ENCODE peak calls at places on chromosomes 1 and 21, in ten cellular contexts. O is IMR-90, D is GM10248, R is B cell, K is breast epithelium, L is heart right ventricle, Q is pancreas, P is endothelial cell of umbilical vein, Y is bronchial epithelial cell, N is HFF-Myc. G is an unnamed sample.

GRCh38 chr1:24435782-24436365 is 20.3 kb downstream of the NIPAL3 start:
- DNase-seq in R (no peak), Y (no peak), N (no peak), O (no peak), K (no peak), D (no peak), L (no peak), P (no peak), Q (no peak), G (no peak)

GRCh38 chr1:112506731-112507130 is 2.0 kb upstream of the WNT2B start:
- DNase-seq in N (no peak), L (no peak), K (no peak), Y (no peak), R (no peak), Q (no peak), O (no peak), D (no peak), P (no peak), G (no peak)

GRCh38 chr1:234927968-234928635 is 200.5 kb downstream of the TOMM20 start:
- DNase-seq in K (no peak), O (no peak), N (no peak), R (no peak), Q (peak), P (no peak), Y (no peak), L (no peak), D (no peak), G (no peak)

GRCh38 chr1:16904560-16905111 is 8.9 kb downstream of the RNU1-2 start:
- DNase-seq in Y (peak), P (peak), L (peak), K (peak), O (peak), R (peak), Q (peak), N (peak), D (peak), G (peak)

GRCh38 chr1:183147735-183148134 is 38.3 kb upstream of the LAMC2 start:
- DNase-seq in Q (no peak), P (no peak), L (no peak), K (no peak), D (no peak), R (no peak), N (no peak), Y (no peak), O (no peak), G (no peak)

GRCh38 chr1:59375321-59376220 is 78.7 kb downstream of the FGGY start:
- DNase-seq in P (no peak), N (peak), Y (peak), K (no peak), O (peak), R (no peak), L (no peak), Q (no peak), D (no peak), G (no peak)

GRCh38 chr1:151756291-151756690 is 7.0 kb downstream of the MRPL9 start:
- DNase-seq in O (peak), P (peak), D (no peak), L (no peak), N (no peak), Y (peak), K (no peak), R (no peak), Q (no peak), G (no peak)

GRCh38 chr21:41598561-41599511 is 90.9 kb upstream of the TMPRSS2 start:
- DNase-seq in L (no peak), Q (peak), D (no peak), P (no peak), R (no peak), N (no peak), O (no peak), Y (no peak), K (peak), G (peak)

GRCh38 chr1:38474738-38475623 is 384.6 kb downstream of the RRAGC start:
- DNase-seq in R (peak), K (no peak), Y (no peak), L (no peak), P (no peak), Q (no peak), N (no peak), D (peak), O (no peak), G (peak)

GRCh38 chr1:6592441-6592840 is 10.2 kb downstream of the KLHL21 start:
- DNase-seq in N (no peak), R (no peak), Y (no peak), L (no peak), P (no peak), Q (no peak), O (no peak), K (no peak), D (no peak), G (no peak)

GRCh38 chr1:244381887-244382565 is 69.7 kb downstream of the ADSS2 start:
- DNase-seq in N (peak), D (no peak), O (peak), Y (peak), K (no peak), L (no peak), R (no peak), P (peak), Q (no peak), G (no peak)

GRCh38 chr1:228876187-228876586 is 140.9 kb downstream of the RHOU start:
- DNase-seq in D (no peak), R (no peak), P (no peak), L (no peak), O (no peak), N (no peak), Q (no peak), K (no peak), Y (no peak), G (no peak)

GRCh38 chr1:91569411-91570104 is 68.9 kb downstream of the CDC7 start:
- DNase-seq in P (peak), N (peak), Y (peak), K (no peak), Q (no peak), O (peak), R (no peak), D (no peak), L (peak), G (no peak)

GRCh38 chr1:239922778-239923522 is 168.7 kb upstream of the FMN2 start:
- DNase-seq in Y (no peak), N (no peak), P (no peak), Q (no peak), L (no peak), O (no peak), R (no peak), D (no peak), K (no peak), G (no peak)

GRCh38 chr1:223770621-223771315 is 58.4 kb downstream of the CAPN2 start:
- DNase-seq in N (no peak), K (no peak), Y (no peak), O (no peak), P (peak), L (no peak), R (no peak), Q (no peak), D (no peak), G (no peak)

GRCh38 chr1:14039894-14040430 is 340.0 kb downstream of the PRDM2 start:
- DNase-seq in D (no peak), O (no peak), R (no peak), Q (no peak), Y (peak), L (no peak), P (no peak), N (no peak), K (no peak), G (no peak)

GRCh38 chr1:160428655-160429054 is 28.3 kb downstream of the VANGL2 start:
- DNase-seq in L (peak), P (peak), R (no peak), K (no peak), Q (no peak), O (peak), D (peak), Y (peak), N (no peak), G (no peak)

GRCh38 chr1:172417552-172417951 is 2.9 kb upstream of the C1orf105 start:
- DNase-seq in Y (peak), R (no peak), O (no peak), Q (no peak), L (no peak), K (no peak), P (no peak), N (no peak), D (no peak), G (no peak)

GRCh38 chr1:12251442-12251841 is 21.6 kb downstream of the VPS13D start:
- DNase-seq in R (no peak), Y (no peak), O (peak), L (no peak), K (no peak), D (no peak), N (no peak), P (no peak), Q (no peak), G (no peak)

GRCh38 chr1:20063861-20064292 is 6.1 kb upstream of the PLA2G5 start:
- DNase-seq in D (no peak), L (no peak), P (peak), Q (no peak), K (no peak), R (no peak), N (peak), O (peak), Y (peak), G (no peak)

GRCh38 chr1:176803042-176803441 is 340.1 kb downstream of the PAPPA2 start:
- DNase-seq in N (no peak), O (no peak), R (no peak), P (no peak), Q (no peak), L (no peak), D (no peak), K (no peak), Y (no peak), G (no peak)

GRCh38 chr1:162485236-162485635 is 12.4 kb upstream of the UHMK1 start:
- DNase-seq in N (no peak), R (no peak), Y (peak), L (no peak), P (no peak), D (no peak), Q (no peak), K (no peak), O (peak), G (no peak)

DNA sequence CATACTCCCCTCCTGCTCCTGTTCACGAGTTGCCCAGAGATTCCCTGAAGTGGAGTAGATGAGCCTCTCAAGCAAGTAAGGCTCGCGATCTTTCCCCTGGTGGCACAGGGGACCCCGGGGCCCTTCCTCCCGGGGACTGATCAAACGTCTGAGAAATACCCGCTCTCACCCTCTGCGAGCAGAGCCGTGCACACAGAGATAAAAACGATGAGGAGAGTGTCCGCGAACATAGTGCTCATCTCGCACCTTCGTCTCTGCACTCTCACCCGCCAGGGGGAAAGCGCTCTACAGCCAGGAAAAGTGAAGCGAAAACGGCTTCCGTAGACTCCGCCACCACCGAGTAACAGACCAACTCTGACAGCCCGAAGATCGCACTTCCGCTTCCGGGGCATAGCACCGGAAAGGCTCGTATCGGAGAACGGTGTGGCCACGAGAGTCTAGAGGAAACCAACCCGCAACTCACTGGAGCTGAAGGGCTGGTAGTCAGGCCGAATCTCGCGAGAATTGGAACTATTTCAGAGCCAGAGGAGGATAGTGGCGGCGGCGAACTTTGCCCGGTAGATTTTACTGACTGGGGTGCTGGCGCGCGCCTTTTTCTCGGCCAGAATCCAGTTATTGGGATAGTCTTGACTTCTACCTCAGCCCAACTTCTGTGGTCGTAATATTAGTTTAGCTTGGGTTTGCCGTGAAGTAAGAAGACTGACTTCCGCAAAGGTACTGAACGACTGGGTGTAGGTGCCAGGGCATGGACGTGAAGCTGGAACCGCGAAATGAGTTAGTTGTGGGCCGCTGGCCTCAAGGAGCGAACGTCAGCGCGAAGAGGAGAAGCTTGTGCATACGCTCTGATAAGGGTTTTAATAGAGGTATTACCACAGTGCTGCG is at the start of gene TMCO1:
- DNase-seq in Q (peak), N (peak), O (peak), R (peak), L (peak), P (peak), D (peak), K (peak), Y (peak), G (peak)
- TF ChIP-seq CTCF in Q (no peak), N (peak), O (peak), R (peak), L (no peak), P (peak), D (no peak), K (no peak), Y (peak), G (no peak)

DNA sequence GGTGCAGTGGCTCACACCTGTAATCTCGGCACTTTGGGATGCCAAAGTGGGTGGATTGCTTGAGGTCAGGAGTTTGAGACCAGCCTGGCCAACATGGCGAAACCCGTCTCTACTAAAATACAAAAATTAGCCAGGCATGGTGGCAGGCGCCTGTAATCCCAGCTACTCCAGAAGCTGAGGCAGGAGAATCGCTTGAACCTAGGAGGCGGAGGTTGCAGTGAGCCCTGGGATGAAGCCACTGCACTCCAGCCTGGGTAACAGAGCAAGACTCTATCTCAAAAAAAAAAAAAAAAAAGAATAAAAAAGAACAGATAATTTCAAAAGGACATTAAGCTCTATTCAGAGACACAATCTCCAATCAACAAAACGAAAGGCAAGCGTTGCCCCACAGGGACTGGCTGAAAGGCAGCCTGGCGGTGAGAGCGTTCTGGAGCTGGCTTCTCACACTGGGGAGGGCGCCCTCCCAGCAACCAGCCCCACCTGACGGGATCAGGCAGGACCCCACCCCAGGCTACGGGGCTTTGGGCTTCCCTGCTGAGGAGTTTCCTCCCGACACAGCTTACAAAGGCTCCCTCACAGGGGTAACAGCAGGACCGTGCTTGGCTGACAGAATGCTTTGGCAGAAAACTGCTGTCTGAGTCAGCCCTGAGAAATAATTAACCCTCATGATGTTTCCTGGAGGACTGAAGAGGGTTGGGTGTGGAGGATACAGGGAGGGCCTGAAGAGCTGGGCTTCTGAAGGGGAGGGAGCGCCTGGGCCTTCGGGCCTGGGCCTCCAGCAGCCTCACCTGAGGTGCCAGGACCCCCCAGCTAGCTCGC is 31.1 kb upstream of the SRP9 start:
- DNase-seq in O (peak), P (peak), D (no peak), K (peak), R (no peak), Y (peak), L (peak), N (no peak), Q (peak), G (no peak)
- TF ChIP-seq CTCF in O (no peak), P (peak), D (no peak), K (peak), R (no peak), Y (peak), L (no peak), N (no peak), Q (no peak), G (no peak)

GRCh38 chr1:86085741-86086411 is 70.7 kb downstream of the COL24A1 start:
- DNase-seq in R (no peak), O (no peak), Y (no peak), N (no peak), Q (no peak), K (no peak), D (no peak), P (no peak), L (no peak), G (no peak)

GRCh38 chr1:86084998-86085397 is 71.6 kb downstream of the COL24A1 start:
- DNase-seq in Q (no peak), L (no peak), N (no peak), K (no peak), P (no peak), D (no peak), R (no peak), Y (no peak), O (peak), G (no peak)

DNA sequence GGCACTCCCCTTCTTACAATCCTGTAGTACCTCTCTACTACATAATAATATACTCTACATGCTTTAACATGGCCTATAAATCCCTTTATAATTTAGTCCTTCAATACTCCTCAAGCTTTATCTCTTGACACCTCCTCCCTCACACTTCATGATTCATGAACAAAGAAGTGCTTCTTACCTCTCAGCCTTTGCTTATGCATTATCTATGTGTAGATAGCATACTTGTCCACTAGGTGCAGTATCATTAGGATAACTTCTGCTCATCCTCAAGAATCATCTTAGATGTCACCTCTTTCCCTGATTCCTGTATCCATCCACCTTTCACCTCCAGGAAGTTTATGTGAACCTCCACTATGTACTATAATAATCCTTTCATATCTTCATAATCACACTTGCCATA is 74.4 kb downstream of the COL24A1 start:
- DNase-seq in P (no peak), Q (no peak), Y (peak), L (no peak), R (no peak), K (no peak), N (no peak), O (no peak), D (no peak), G (no peak)
- TF ChIP-seq CTCF in P (no peak), Q (no peak), Y (no peak), L (no peak), R (no peak), K (no peak), N (peak), O (peak), D (no peak), G (peak)

GRCh38 chr1:40534589-40534988 is 3.2 kb downstream of the ZNF684 start:
- DNase-seq in P (no peak), K (no peak), N (no peak), D (no peak), O (no peak), Y (no peak), R (no peak), Q (no peak), L (no peak), G (no peak)

GRCh38 chr1:40535732-40536131 is 4.3 kb downstream of the ZNF684 start:
- DNase-seq in N (no peak), Y (no peak), O (no peak), D (no peak), K (no peak), Q (no peak), P (no peak), R (no peak), L (no peak), G (no peak)

GRCh38 chr1:40539338-40539737 is 7.9 kb downstream of the ZNF684 start:
- DNase-seq in K (no peak), O (no peak), L (no peak), P (no peak), R (no peak), Y (no peak), Q (no peak), D (no peak), N (no peak), G (no peak)
- TF ChIP-seq CTCF in K (no peak), O (no peak), L (no peak), P (no peak), R (no peak), Y (no peak), Q (no peak), D (no peak), N (no peak), G (no peak)

GRCh38 chr1:246836647-246837046 is 95.1 kb downstream of the AHCTF1 start:
- DNase-seq in R (no peak), Y (no peak), Q (no peak), N (no peak), P (no peak), K (no peak), D (no peak), L (no peak), O (no peak), G (no peak)

GRCh38 chr1:246836169-246836568 is 95.6 kb downstream of the AHCTF1 start:
- DNase-seq in O (peak), L (no peak), R (no peak), Y (peak), N (no peak), Q (no peak), D (no peak), K (no peak), P (no peak), G (no peak)

GRCh38 chr1:246838118-246838456 is 93.7 kb downstream of the AHCTF1 start:
- DNase-seq in R (no peak), P (no peak), L (no peak), Y (no peak), D (no peak), K (no peak), N (no peak), O (no peak), Q (no peak), G (no peak)

GRCh38 chr1:246837418-246838117 is 94.2 kb downstream of the AHCTF1 start:
- DNase-seq in R (no peak), D (no peak), Y (peak), N (peak), P (no peak), Q (no peak), L (no peak), O (peak), K (no peak), G (no peak)
- TF ChIP-seq CTCF in R (no peak), D (no peak), Y (no peak), N (no peak), P (no peak), Q (no peak), L (no peak), O (no peak), K (no peak), G (no peak)

G was measured in mesothelial cell of epicardium.